ENCODE peak calls at places on chromosomes 1 and 21, in five cellular contexts. B is stomach, P is A549, Z is ovary, U is SK-N-SH. C is an unnamed sample. For H3K4me1, the result is how much of the 10 kb centered on the place peaks cover.

GRCh38 chr1:78061825-78062523 is 16.2 kb downstream of the GIPC2 start:
- DNase-seq in B (no peak), U (no peak), P (no peak), Z (no peak), C (no peak)

GRCh38 chr1:8600336-8600735 is 217.1 kb downstream of the RERE start:
- DNase-seq in U (no peak), B (no peak), P (no peak), Z (no peak), C (no peak)

GRCh38 chr1:241605146-241605805 is 34.9 kb downstream of the CHML start:
- DNase-seq in U (peak), P (peak), Z (no peak), B (no peak), C (no peak)

GRCh38 chr1:34131396-34132160 is 33.5 kb downstream of the CSMD2 start:
- DNase-seq in B (no peak), Z (no peak), U (no peak), P (no peak), C (peak)

GRCh38 chr1:228367798-228368791 is 38.5 kb downstream of the TRIM11 start:
- DNase-seq in P (no peak), B (no peak), Z (no peak), U (no peak), C (no peak)

GRCh38 chr1:1122078-1122811 is 6.4 kb upstream of the C1orf159 start:
- DNase-seq in U (peak), B (peak), P (peak), Z (peak), C (peak)

GRCh38 chr1:36092798-36093185 is 4.1 kb downstream of the ADPRS start:
- DNase-seq in Z (no peak), U (no peak), P (no peak), B (no peak), C (no peak)

GRCh38 chr1:64171797-64172281 is 31.6 kb upstream of the UBE2U start:
- DNase-seq in P (peak), U (no peak), Z (no peak), B (no peak), C (no peak)

GRCh38 chr1:28437260-28437923 is 67.9 kb downstream of the PHACTR4 start:
- DNase-seq in P (no peak), Z (peak), U (no peak), B (no peak), C (no peak)

GRCh38 chr1:224696891-224697765 is 81.0 kb downstream of the CNIH3 start:
- DNase-seq in P (no peak), U (no peak), Z (no peak), B (no peak), C (no peak)

GRCh38 chr1:153881764-153882163 is 41.0 kb downstream of the GATAD2B start:
- DNase-seq in Z (peak), B (no peak), U (peak), P (no peak), C (no peak)

GRCh38 chr1:52368383-52369172 is 2.6 kb upstream of the CC2D1B start:
- DNase-seq in Z (peak), B (peak), U (peak), P (peak), C (no peak)

GRCh38 chr1:67947114-67947513 is 103.3 kb downstream of the DIRAS3 start:
- DNase-seq in U (no peak), B (no peak), P (no peak), Z (no peak), C (no peak)

GRCh38 chr1:236524142-236524891 is 535 bp downstream of the LGALS8 start:
- DNase-seq in B (peak), U (peak), P (peak), Z (no peak), C (no peak)

GRCh38 chr1:204751883-204752687 is 66.5 kb upstream of the LRRN2 start:
- DNase-seq in U (no peak), Z (no peak), P (peak), B (no peak), C (no peak)

GRCh38 chr1:160342520-160342919 is 530 bp downstream of the COPA start:
- DNase-seq in U (no peak), Z (no peak), B (no peak), P (no peak), C (no peak)

GRCh38 chr1:156925154-156926010 is 5.0 kb downstream of the LRRC71 start:
- DNase-seq in U (no peak), P (no peak), B (no peak), Z (no peak), C (no peak)

GRCh38 chr1:205598841-205599666 is 32.8 kb downstream of the ELK4 start:
- DNase-seq in U (no peak), B (peak), P (no peak), Z (peak), C (peak)

GRCh38 chr1:156383023-156383422 is 14.0 kb downstream of the RHBG start:
- DNase-seq in B (peak), Z (peak), U (peak), P (peak), C (no peak)

GRCh38 chr21:35019631-35020032 is 29.5 kb downstream of the RUNX1 start:
- DNase-seq in B (peak), Z (no peak), U (no peak), P (peak), C (no peak)

GRCh38 chr1:84653130-84653680 is 37.1 kb downstream of the SSX2IP start:
- DNase-seq in U (peak), B (no peak), P (no peak), Z (no peak), C (no peak)

GRCh38 chr1:55534565-55535091 is 319.5 kb upstream of the USP24 start:
- DNase-seq in U (no peak), Z (no peak), B (no peak), P (no peak), C (no peak)

GRCh38 chr1:235317179-235317578 is 10.8 kb downstream of the ARID4B start:
- DNase-seq in U (no peak), Z (no peak), B (no peak), P (no peak), C (no peak)

GRCh38 chr1:210633636-210634035 is 304.9 kb downstream of the HHAT start:
- DNase-seq in U (no peak), P (no peak), Z (no peak), B (no peak), C (no peak)

GRCh38 chr1:27342778-27343638 is 1.2 kb downstream of the SYTL1 start:
- DNase-seq in Z (no peak), B (peak), U (no peak), P (no peak), C (no peak)

GRCh38 chr1:25810341-25811299 is 9.1 kb upstream of the MTFR1L start:
- DNase-seq in P (peak), U (peak), B (peak), Z (peak), C (peak)

GRCh38 chr1:25808481-25809244 is 8.7 kb downstream of the SELENON start:
- DNase-seq in P (no peak), Z (no peak), B (no peak), U (no peak), C (no peak)

GRCh38 chr1:25811384-25812082 is 8.2 kb upstream of the MTFR1L start:
- DNase-seq in Z (no peak), U (peak), P (no peak), B (no peak), C (no peak)

GRCh38 chr1:25809283-25809926 is 9.4 kb downstream of the SELENON start:
- DNase-seq in B (peak), P (no peak), Z (no peak), U (no peak), C (no peak)

DNA sequence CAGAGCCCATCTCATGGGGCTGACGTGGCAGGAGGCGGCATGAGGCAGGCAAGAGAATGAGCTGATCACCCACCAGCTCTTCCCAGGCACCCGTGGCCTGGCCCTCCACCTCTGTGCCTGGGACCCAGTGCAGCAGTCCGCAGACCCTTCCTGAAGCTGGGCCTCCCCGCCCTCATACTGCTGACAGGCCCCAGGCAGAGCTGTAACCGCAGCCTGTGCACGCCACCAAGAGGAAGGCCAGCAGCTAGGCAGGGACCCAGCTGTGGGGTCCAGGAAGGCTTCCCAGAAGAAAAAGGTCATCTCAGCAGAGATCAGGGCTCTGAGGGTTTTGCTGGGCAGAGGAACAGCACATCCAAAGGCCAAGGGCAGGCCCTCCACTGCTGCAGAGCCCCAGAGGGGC is 9.8 kb upstream of the MTFR1L start:
- DNase-seq in P (no peak), Z (no peak), U (no peak), B (no peak), C (no peak)
- TF ChIP-seq EP300 in P (no peak), Z (no peak), U (no peak), B (no peak), C (no peak)

GRCh38 chr1:22077728-22078127 is 25.2 kb downstream of the CDC42 start:
- DNase-seq in P (no peak), Z (no peak), U (no peak), B (no peak), C (no peak)
- H3K4me1 ChIP-seq in P (under half), Z (under half), U (under half), B (under half), C (half or more)

GRCh38 chr1:162168261-162168660 is 98.8 kb downstream of the NOS1AP start:
- DNase-seq in U (no peak), P (no peak), Z (no peak), B (peak), C (no peak)

GRCh38 chr1:162165528-162165927 is 96.0 kb downstream of the NOS1AP start:
- DNase-seq in B (no peak), P (no peak), U (no peak), Z (no peak), C (no peak)

GRCh38 chr1:162171078-162171477 is 101.6 kb downstream of the NOS1AP start:
- DNase-seq in Z (no peak), P (no peak), B (no peak), U (no peak), C (no peak)

GRCh38 chr1:162166934-162167615 is 97.6 kb downstream of the NOS1AP start:
- DNase-seq in P (no peak), B (no peak), U (no peak), Z (no peak), C (no peak)

GRCh38 chr1:162168935-162169545 is 99.5 kb downstream of the NOS1AP start:
- DNase-seq in Z (no peak), U (peak), P (no peak), B (no peak), C (no peak)
- TF ChIP-seq EP300 in Z (no peak), U (no peak), P (no peak), B (no peak), C (no peak)

DNA sequence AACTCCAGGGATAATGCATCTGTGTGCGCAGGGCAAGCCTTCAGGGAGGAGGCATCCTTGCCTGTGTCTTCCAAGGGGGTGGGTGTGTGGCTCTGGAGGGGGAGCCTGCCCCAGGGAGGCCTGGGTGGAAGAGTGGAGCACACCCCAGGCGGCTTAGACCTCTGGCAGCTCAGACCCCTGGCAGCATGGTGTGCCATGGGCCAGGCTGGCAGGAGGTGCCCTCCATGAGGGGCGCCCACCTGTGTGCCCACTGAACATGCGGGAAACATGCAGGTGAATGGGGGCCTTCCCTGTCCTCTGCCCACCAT is 1.1 kb upstream of the PANK4 start:
- DNase-seq in U (no peak), Z (no peak), B (no peak), P (no peak), C (no peak)
- H3K4me1 ChIP-seq in U (under half), Z (under half), B (half or more), P (under half), C (half or more)

DNA sequence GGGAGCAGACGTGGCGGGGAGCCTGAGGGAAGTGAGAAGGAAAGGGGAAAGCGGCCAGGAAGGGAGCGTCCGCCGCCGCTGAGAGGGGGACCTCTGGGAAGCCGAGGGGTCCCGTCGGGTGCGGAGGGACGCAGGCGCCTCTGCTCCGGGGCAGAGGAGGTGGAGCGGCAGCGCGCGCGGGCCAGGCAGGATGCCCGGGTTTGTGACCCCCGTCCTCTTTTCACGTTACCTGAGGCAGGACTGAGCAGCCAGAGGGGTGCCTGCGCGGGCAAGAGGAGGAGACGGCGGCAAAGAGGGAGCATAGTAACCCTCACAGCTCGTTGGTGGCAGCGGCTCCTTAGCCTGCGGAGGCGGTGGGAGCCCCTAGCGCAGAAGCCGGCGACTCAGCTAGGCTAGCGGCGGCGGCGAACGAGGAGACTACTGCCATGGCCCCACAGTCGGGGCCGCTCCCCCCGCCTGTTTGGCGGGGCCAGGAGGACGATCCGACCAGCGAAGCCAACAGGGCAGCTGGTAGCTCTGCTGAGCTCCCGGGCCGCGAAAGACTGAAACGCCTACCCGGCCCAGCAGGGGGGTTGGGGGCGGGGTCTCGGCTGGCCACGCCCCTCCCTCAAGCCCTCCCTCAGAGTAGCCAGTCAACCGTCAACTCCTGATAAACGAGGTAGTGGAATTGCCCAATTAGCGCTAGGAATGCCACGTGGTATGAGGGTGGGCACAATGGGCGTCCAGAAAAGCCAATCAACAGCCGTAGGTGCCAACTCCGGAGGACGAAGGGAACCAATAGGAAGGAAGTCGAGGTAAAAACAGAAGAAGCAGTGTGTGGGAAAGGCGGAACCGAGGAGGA is at the start of gene TESK2:
- DNase-seq in B (peak), Z (peak), P (peak), U (peak), C (peak)
- TF ChIP-seq EP300 in B (no peak), Z (no peak), P (no peak), U (no peak), C (no peak)

DNA sequence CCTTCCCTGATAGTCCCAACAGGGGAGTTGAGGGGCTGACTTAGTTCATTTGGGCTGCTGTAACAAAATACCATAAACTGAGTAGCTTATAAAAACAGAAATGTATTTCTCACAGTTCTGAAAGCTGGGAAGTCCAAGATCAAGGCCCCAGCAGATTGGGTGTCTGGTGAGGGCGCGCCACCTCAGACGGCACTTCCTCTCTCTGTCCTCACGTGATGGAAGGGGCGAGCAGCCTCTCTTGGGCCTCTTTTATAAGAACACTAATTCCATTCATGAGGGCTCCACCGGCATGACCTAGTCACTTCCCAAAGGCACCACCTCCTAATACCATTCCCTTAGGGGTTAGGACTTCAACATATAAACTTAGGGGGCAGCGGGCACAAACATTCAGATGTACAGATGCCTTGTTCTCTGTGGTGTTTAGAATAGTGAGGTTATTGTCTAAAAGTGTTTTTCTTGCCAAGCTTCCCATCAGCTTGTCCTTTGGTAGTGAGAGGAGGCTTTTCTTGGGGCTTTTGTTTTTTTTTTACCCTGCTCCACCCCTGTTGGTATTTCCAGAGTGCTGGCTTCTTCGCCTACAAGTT is 20.3 kb downstream of the NIPAL3 start:
- DNase-seq in U (no peak), Z (no peak), P (no peak), B (no peak), C (no peak)
- H3K4me1 ChIP-seq in U (under half), Z (under half), P (under half), B (under half), C (under half)

GRCh38 chr1:61459345-61459744 is 265.6 kb downstream of the TM2D1 start:
- DNase-seq in P (no peak), Z (no peak), U (no peak), B (no peak), C (no peak)

GRCh38 chr1:61463220-61463619 is 261.7 kb downstream of the TM2D1 start:
- DNase-seq in Z (no peak), B (no peak), P (no peak), U (no peak), C (no peak)

GRCh38 chr1:61461406-61462384 is 263.2 kb downstream of the TM2D1 start:
- DNase-seq in P (no peak), B (no peak), Z (no peak), U (no peak), C (no peak)

GRCh38 chr1:61457526-61457925 is 267.4 kb downstream of the TM2D1 start:
- DNase-seq in B (no peak), P (no peak), Z (no peak), U (no peak), C (no peak)

GRCh38 chr1:61460230-61460629 is 264.7 kb downstream of the TM2D1 start:
- DNase-seq in B (no peak), Z (no peak), U (no peak), P (no peak), C (no peak)
- TF ChIP-seq EP300 in B (no peak), Z (no peak), U (no peak), P (no peak), C (no peak)

C was measured in esophagus muscularis mucosa.